ENCODE peak calls at places on chromosomes 5 and 9, in six cellular contexts. E is H9, O is MM.1S, K is HepG2, X is mammary epithelial cell, Z is neural progenitor cell. R is an unnamed sample. For H3K27me3 and H3K79me2, the result is how much of the 10 kb centered on the place peaks cover.

GRCh38 chr5:134552301-134552700 is 26.8 kb downstream of the JADE2 start:
- DNase-seq in X (peak), O (no peak), K (no peak), E (no peak), Z (no peak), R (no peak)

GRCh38 chr9:134403682-134404301 is 77.5 kb downstream of the RXRA start:
- DNase-seq in X (peak), Z (no peak), O (peak), K (no peak), E (no peak), R (no peak)

GRCh38 chr5:173868096-173868879 is 19.9 kb upstream of the CPEB4 start:
- DNase-seq in Z (no peak), K (peak), X (no peak), O (no peak), E (no peak), R (no peak)

GRCh38 chr5:142063376-142063775 is 45.2 kb upstream of the NDFIP1 start:
- DNase-seq in E (no peak), X (no peak), Z (no peak), K (no peak), O (no peak), R (no peak)

GRCh38 chr9:121498487-121499176 is 1.0 kb downstream of the GGTA1 start:
- DNase-seq in K (no peak), X (peak), O (no peak), E (peak), Z (peak), R (no peak)

GRCh38 chr5:133980652-133981051 is 12.2 kb upstream of the C5orf15 start:
- DNase-seq in K (no peak), X (no peak), O (no peak), E (no peak), Z (no peak), R (no peak)

GRCh38 chr9:115050002-115050490 is 67.9 kb downstream of the TNC start:
- DNase-seq in Z (peak), X (no peak), E (no peak), K (no peak), O (no peak), R (no peak)

GRCh38 chr5:81232449-81233079 is 558 bp upstream of the CKMT2 start:
- DNase-seq in Z (no peak), K (peak), X (no peak), O (no peak), E (peak), R (no peak)

GRCh38 chr9:121599186-121599871 is 52.1 kb upstream of the DAB2IP start:
- DNase-seq in O (no peak), X (peak), Z (peak), E (peak), K (peak), R (no peak)

GRCh38 chr9:137984005-137984404 is 106.4 kb downstream of the CACNA1B start:
- DNase-seq in X (no peak), E (no peak), Z (no peak), K (no peak), O (no peak), R (no peak)

GRCh38 chr9:100669968-100670367 is 92.1 kb downstream of the CAVIN4 start:
- DNase-seq in X (no peak), K (no peak), E (no peak), Z (no peak), O (no peak), R (no peak)

GRCh38 chr5:56549096-56549886 is 266.1 kb upstream of the MAP3K1 start:
- DNase-seq in E (no peak), Z (no peak), O (no peak), K (no peak), X (no peak), R (no peak)

GRCh38 chr5:111469905-111470304 is 42.4 kb downstream of the STARD4 start:
- DNase-seq in O (no peak), K (no peak), E (no peak), Z (no peak), X (no peak), R (no peak)

GRCh38 chr9:8825600-8826147 is 1026.1 kb upstream of the DMAC1 start:
- DNase-seq in Z (no peak), O (peak), X (no peak), K (no peak), E (peak), R (no peak)

GRCh38 chr9:96500696-96501660 is 51.0 kb downstream of the HABP4 start:
- DNase-seq in Z (peak), X (no peak), O (no peak), E (no peak), K (no peak), R (no peak)

GRCh38 chr5:99000878-99001277 is 72.1 kb upstream of the CHD1 start:
- DNase-seq in X (peak), E (no peak), Z (no peak), O (no peak), K (no peak), R (no peak)

GRCh38 chr9:131270171-131271015 is 5.9 kb downstream of the FAM78A start:
- DNase-seq in E (peak), K (no peak), O (no peak), X (no peak), Z (no peak), R (peak)
- H3K9ac ChIP-seq in E (no peak), K (no peak), O (no peak), X (no peak), Z (no peak), R (peak)

GRCh38 chr5:180648658-180649296 is 623 bp downstream of the FLT4 start:
- DNase-seq in Z (peak), K (no peak), O (no peak), X (no peak), E (peak), R (no peak)
- H3K27me3 ChIP-seq in Z (half or more), K (under half), O (half or more), X (under half), E (under half), R (under half)

GRCh38 chr5:94345257-94345656 is 273.1 kb downstream of the KIAA0825 start:
- DNase-seq in Z (no peak), E (no peak), K (no peak), X (no peak), O (no peak), R (no peak)
- H3K79me2 ChIP-seq in Z (under half), E (half or more), K (under half), X (under half), O (under half), R (under half)

DNA sequence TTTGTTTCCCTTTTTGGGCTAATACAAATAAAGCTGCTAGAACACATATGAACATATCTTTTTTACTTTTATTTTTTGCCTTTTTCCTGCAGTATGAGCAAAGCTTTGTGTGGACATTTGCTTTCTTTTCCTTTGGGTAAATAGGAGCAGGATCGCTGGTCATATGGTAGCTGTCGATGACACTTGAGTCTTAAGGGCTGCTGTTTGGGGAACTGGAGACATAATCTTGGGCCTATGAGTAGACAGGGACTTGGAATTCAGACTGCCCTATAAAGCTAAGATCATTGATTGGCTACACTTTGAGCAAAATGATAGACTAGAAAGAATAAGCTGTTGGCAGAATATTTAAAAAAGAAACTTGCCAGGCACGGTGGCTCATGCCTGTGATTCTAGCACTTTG is 60.9 kb upstream of the ABL1 start:
- DNase-seq in E (no peak), K (no peak), X (no peak), Z (no peak), O (no peak), R (no peak)
- H3K9ac ChIP-seq in E (no peak), K (no peak), X (no peak), Z (no peak), O (no peak), R (no peak)

DNA sequence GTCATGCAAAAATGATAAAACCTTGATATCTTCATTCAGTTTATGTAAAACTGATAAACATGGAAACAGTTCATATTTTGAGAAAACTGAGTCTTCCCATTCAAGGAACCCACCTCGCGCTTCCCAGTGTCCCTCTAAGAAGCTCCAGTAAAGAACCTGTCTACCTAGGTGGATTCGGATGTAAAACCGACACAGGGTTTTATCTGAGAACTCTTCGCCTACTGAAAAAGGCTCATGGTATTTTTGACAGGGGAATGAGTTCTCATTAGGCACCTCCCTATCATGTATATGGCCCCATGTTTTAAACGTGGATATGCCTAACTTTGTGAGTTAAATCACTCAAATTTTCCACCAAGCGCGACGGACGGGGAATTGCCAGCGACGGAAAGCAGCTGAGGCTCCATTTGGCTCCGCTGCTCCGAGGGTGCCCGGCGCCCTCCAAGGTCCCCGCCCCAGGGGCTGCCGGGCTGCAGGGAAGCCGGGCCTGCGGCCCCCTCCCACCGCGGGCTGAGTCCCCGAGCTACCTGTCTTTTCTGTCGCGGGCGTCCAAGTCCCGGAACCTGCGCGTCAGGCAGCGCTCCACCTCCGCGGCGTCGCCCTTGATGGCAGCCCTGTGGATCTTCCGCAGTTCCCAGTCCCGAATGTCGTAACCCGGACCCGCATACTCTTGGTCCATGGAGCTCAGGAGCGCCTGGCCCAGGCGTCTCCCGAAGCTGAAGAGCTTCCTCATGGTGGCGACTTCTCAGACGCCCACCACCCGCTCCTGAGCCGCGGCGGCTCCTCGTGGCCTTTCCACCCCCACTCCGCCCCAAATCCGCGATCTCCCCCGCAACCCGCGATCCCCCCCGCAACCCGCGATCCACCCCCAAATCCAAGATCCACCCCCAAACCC is 594 bp downstream of the ANKRD18A start:
- DNase-seq in X (peak), K (peak), O (peak), E (peak), Z (peak), R (no peak)
- H3K27me3 ChIP-seq in X (under half), K (under half), O (under half), E (under half), Z (under half), R (under half)

DNA sequence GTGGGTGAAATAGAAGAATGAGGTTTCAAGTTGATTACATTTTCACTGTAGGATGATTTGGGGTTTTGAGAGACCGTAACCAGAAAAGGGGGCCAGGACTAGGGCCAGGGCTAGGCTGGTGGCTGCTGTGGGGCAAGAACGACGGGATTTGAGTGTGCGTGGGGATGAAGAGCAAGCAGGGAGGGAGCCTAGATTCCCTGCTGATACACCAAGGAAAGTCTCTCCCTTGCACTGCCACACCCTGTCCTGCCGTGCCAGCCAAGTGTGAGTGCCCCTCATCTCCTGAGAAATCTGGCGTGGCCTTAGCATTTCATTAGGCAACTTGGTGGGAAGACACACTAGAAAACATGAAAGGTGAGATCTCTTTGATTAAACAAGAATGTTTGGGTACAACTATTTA is 42.6 kb downstream of the RAI14 start:
- DNase-seq in O (no peak), X (no peak), Z (no peak), K (no peak), E (no peak), R (no peak)
- H3K79me2 ChIP-seq in O (under half), X (half or more), Z (under half), K (under half), E (under half), R (under half)

GRCh38 chr5:33311893-33312292 is 128.9 kb upstream of the TARS1 start:
- DNase-seq in K (no peak), Z (no peak), E (no peak), O (no peak), X (peak), R (no peak)
- H3K9ac ChIP-seq in K (no peak), Z (no peak), E (no peak), O (no peak), X (peak), R (no peak)

GRCh38 chr5:158164648-158165047 is 305.7 kb upstream of the CLINT1 start:
- DNase-seq in Z (no peak), E (no peak), X (no peak), K (no peak), O (no peak), R (no peak)

GRCh38 chr5:158165647-158166046 is 306.7 kb upstream of the CLINT1 start:
- DNase-seq in E (no peak), O (no peak), X (no peak), K (no peak), Z (no peak), R (no peak)

GRCh38 chr5:158162026-158162425 is 303.1 kb upstream of the CLINT1 start:
- DNase-seq in Z (no peak), E (no peak), X (no peak), O (no peak), K (no peak), R (no peak)

GRCh38 chr5:158163836-158164572 is 305.1 kb upstream of the CLINT1 start:
- DNase-seq in X (no peak), E (no peak), K (no peak), Z (no peak), O (no peak), R (no peak)

GRCh38 chr5:158162479-158162878 is 303.5 kb upstream of the CLINT1 start:
- DNase-seq in O (no peak), E (no peak), Z (no peak), K (no peak), X (no peak), R (no peak)
- H3K27me3 ChIP-seq in O (under half), E (under half), Z (under half), K (under half), X (under half), R (under half)